ENCODE peak calls at places on chromosome 14, in five cellular contexts. P is Peyer's patch, Z is endothelial cell of umbilical vein, Q is upper lobe of right lung, E is left lung. R is an unnamed sample.

GRCh38 chr14:100777366-100778077 is 48.4 kb upstream of the MEG3 start:
- DNase-seq in P (no peak), Q (no peak), Z (no peak), E (no peak), R (no peak)

GRCh38 chr14:67166450-67166853 is 22.8 kb upstream of the GARIN2 start:
- DNase-seq in P (no peak), Z (peak; percentile 60), Q (no peak), E (no peak), R (no peak)

GRCh38 chr14:101857226-101857625 is 95.7 kb downstream of the PPP2R5C start:
- DNase-seq in Q (no peak), E (no peak), P (no peak), Z (no peak), R (no peak)

GRCh38 chr14:22915886-22916521 is 2.9 kb downstream of the RBM23 start:
- DNase-seq in Q (no peak), Z (no peak), E (peak; percentile 50), P (no peak), R (no peak)

GRCh38 chr14:24377126-24377525 is 9.1 kb downstream of the NFATC4 start:
- DNase-seq in Q (no peak), Z (no peak), P (no peak), E (no peak), R (no peak)

GRCh38 chr14:100065161-100065871 is at the start of gene EVL:
- DNase-seq in E (peak; percentile 74), Q (peak; percentile 86), P (peak; percentile 90), Z (peak; percentile 34), R (peak; percentile 35)

GRCh38 chr14:81776531-81776930 is 242.9 kb upstream of the SEL1L start:
- DNase-seq in Z (no peak), P (no peak), Q (no peak), E (no peak), R (no peak)

GRCh38 chr14:91814317-91814716 is 53.0 kb downstream of the TC2N start:
- DNase-seq in Z (no peak), P (no peak), E (no peak), Q (no peak), R (no peak)

GRCh38 chr14:42192659-42193425 is 586.2 kb downstream of the LRFN5 start:
- DNase-seq in Q (no peak), P (no peak), E (no peak), Z (peak; percentile 80), R (no peak)

GRCh38 chr14:95500201-95500681 is 16.2 kb downstream of the SYNE3 start:
- DNase-seq in Q (no peak), Z (no peak), P (no peak), E (no peak), R (no peak)

GRCh38 chr14:51554339-51554920 is 97.3 kb upstream of the FRMD6 start:
- DNase-seq in Q (no peak), E (no peak), Z (peak; percentile 51), P (no peak), R (no peak)

DNA sequence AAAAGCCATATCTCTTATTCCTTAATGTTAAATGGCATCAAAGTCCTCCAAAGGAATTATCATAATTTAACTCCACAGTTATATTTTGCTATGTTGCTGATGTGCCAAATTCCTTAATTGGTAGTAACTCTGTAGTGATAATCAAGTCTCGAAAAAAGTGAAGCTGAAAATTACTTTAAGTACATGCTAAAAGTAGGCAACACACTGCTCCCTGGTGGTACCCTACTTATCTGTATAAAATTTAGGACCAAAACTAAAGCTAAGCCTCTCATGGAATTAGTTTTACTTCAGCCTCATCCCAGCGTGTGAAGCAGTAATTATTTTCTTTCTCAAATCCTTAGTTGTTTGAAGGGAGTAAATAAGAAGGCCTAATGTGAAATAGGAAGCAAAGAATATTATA is 132.8 kb downstream of the TTLL5 start:
- DNase-seq in Z (no peak), P (no peak), E (no peak), Q (no peak), R (no peak)
- TF ChIP-seq CTCF in Z (no peak), P (no peak), E (no peak), Q (no peak), R (peak; percentile 36)

DNA sequence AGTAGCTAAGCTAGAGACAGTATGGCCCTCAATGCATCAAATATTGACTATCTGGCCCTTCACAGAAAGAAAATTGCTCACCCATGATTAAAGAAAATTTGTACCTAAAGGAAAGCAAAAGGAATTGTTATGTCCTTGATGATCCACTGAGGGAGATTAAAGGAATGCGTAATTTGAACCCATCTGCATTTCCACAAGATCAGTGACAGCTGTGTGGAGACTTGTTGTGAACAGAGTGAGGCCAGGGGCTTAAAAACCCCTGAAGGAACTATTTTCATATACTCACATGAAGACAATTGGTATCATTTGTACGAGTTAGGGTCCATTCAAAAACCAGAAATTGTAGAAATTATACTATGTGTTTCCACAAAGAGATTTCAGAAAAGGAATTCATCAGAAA is 1908.1 kb upstream of the SEL1L start:
- DNase-seq in Z (no peak), Q (no peak), P (no peak), E (no peak), R (no peak)
- H3K9me3 ChIP-seq in Z (no peaks in the 10 kb centered on the region), Q (no peaks in the 10 kb centered on the region), P (no peaks in the 10 kb centered on the region), E (no peaks in the 10 kb centered on the region), R (no peaks in the 10 kb centered on the region)

GRCh38 chr14:90445011-90445410 is 48.2 kb downstream of the CALM1 start:
- DNase-seq in E (no peak), Z (no peak), Q (peak; percentile 31), P (no peak), R (no peak)

GRCh38 chr14:90450151-90450550 is 53.3 kb downstream of the CALM1 start:
- DNase-seq in Q (peak; percentile 44), Z (no peak), P (no peak), E (no peak), R (no peak)

GRCh38 chr14:90450667-90451066 is 53.8 kb downstream of the CALM1 start:
- DNase-seq in E (no peak), Z (no peak), Q (no peak), P (no peak), R (no peak)

GRCh38 chr14:90446405-90446804 is 49.6 kb downstream of the CALM1 start:
- DNase-seq in E (no peak), Q (no peak), Z (no peak), P (no peak), R (no peak)

DNA sequence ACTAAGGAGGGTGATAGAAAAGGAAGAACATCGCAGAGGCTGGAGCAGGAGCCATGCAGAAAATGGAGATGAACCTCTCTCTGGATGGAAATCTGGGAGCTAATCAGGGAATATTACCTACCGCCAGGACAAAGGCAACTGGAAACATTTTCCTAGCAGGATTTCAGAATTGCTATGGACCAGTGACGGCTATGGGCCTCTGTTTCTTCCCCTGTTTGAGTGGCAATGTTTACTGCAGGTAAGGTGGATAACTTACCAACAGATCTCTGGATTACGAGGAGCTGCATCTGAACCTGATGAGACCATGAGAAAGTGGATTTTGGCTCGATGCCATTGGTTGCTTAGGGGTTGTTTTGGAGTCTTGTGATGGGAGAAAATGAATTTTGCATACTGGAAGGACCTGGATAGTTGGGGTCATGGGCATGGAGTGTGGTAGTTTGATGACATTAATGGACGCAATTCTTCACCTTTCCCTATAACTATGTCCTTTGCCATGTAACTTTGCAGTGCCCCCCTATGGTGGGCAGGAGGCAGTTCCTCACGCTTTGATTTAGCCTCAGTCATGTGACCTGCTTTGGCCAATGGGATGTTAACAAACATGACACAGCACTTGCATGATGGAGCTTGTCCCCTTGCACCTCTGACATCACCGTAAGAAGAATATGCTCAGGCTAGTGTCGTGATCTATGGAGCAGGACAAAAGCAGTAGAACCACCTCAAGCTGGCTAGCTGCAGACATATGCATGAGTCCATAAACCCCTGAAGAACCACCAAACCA is 51.1 kb downstream of the CALM1 start:
- DNase-seq in Q (no peak), Z (no peak), P (no peak), E (no peak), R (no peak)
- TF ChIP-seq CTCF in Q (no peak), Z (no peak), P (no peak), E (no peak), R (no peak)

DNA sequence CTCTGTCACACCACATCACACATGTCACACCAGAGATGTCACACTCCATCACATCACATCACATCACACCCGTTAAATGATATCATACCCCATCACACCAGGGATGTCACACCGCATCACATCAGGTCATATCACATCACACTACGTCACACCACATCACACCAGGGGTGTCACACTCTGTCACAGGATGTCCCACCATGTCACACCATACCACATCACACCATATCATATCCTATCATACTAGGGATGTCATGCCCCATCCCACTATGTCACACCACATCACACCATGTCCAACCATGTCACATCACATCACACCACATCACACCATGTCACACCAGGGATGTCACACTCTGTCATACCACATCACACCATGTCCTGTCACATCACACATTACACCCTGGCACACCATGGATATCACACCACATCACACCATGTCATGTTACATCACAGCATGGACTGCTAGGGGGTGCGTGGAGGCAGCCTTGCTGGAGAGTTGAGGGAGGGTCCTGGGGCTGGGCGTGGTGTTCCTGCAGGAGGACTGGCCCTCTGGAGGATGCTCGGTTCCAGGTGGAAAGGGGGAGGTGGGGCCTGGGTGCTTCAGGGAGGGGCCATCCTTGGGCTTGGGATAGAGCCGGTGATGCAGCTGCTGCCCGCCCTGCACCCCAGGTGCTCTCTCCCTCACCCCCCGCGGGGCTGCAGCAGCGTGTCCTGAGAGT is 134.6 kb downstream of the TMEM121 start:
- DNase-seq in P (no peak), E (no peak), Z (no peak), Q (no peak), R (no peak)
- H3K9me3 ChIP-seq in P (no peaks in the 10 kb centered on the region), E (no peaks in the 10 kb centered on the region), Z (no peaks in the 10 kb centered on the region), Q (no peaks in the 10 kb centered on the region), R (peaks cover 33% of the 10 kb centered on the region)